ENCODE peak calls at places on chromosomes 6 and 20, in seven cellular contexts. X is activated T-helper 2 cell treated with anti-CD3 and anti-CD28 coated beads, Interferon-gamma antibody, Interleukin-2, Interleukin-4, amounts not matched to agents 10 μg/mL and 5 μg/mL and 100 μg/mL, durations not matched to agents 14 hours and 24 hours and 36 hours; C is AML-193; B is WTC11; L is transverse colon; V is amniotic stem cell; J is stimulated activated CD4-positive, alpha-beta T cell treated with anti-CD3 and anti-CD28 coated beads, Interleukin-4, amount 100 ng/mL, for 24 hours. Q is an unnamed sample.

GRCh38 chr6:39430968-39431523 is 108.5 kb upstream of the KCNK16 start:
- DNase-seq in X (no peak), L (peak), B (peak), C (no peak), V (no peak), J (no peak), Q (peak)

GRCh38 chr6:33824461-33825154 is 20.8 kb upstream of the MLN start:
- DNase-seq in L (peak), V (no peak), C (no peak), J (no peak), B (no peak), X (no peak), Q (peak)

GRCh38 chr20:20363449-20364015 is 4.4 kb upstream of the INSM1 start:
- DNase-seq in B (peak), V (no peak), X (no peak), J (no peak), C (no peak), L (no peak), Q (no peak)

GRCh38 chr6:25956231-25956630 is 6.4 kb upstream of the TRIM38 start:
- DNase-seq in B (no peak), V (no peak), X (no peak), L (no peak), C (no peak), J (no peak), Q (no peak)

GRCh38 chr6:80143312-80143960 is 37.0 kb downstream of the BCKDHB start:
- DNase-seq in J (no peak), B (no peak), X (no peak), V (peak), L (peak), C (peak), Q (no peak)

GRCh38 chr6:145206247-145206907 is 528.9 kb downstream of the EPM2A start:
- DNase-seq in B (no peak), X (no peak), C (no peak), L (no peak), V (peak), J (no peak), Q (no peak)

GRCh38 chr6:16168858-16169257 is 40.0 kb downstream of the MYLIP start:
- DNase-seq in B (no peak), L (no peak), X (no peak), V (no peak), C (peak), J (no peak), Q (no peak)

GRCh38 chr20:49989234-49990065 is 6.7 kb downstream of the SNAI1 start:
- DNase-seq in C (no peak), B (peak), V (no peak), L (peak), J (no peak), X (no peak), Q (no peak)

GRCh38 chr20:8656335-8656734 is 412.6 kb upstream of the PLCB4 start:
- DNase-seq in V (no peak), X (no peak), B (no peak), C (no peak), L (no peak), J (no peak), Q (no peak)

GRCh38 chr6:30770592-30770991 is 26.2 kb upstream of the IER3 start:
- DNase-seq in X (no peak), V (no peak), B (no peak), L (no peak), J (no peak), C (no peak), Q (no peak)

GRCh38 chr6:134247271-134247833 is 70.6 kb downstream of the SGK1 start:
- DNase-seq in L (peak), B (no peak), J (peak), V (no peak), X (peak), C (no peak), Q (peak)

Q was measured in mucosa of descending colon.